ENCODE peak calls at places on chromosome 19, in eight cellular contexts. One of them, this sample, is unnamed.

GRCh38 chr19:30790048-30790680 is 418.0 kb downstream of the ZNF536 start:
- DNase-seq in amniotic epithelial cell: no peak
- DNase-seq in GM12865: no peak
- DNase-seq in Calu3: no peak
- DNase-seq in H54: no peak
- DNase-seq in PC-3: no peak
- DNase-seq in bronchial epithelial cell: no peak
- DNase-seq in Peyer's patch: no peak
- DNase-seq in this sample: no peak

GRCh38 chr19:383922-384800 is 24.8 kb downstream of the C2CD4C start:
- DNase-seq in amniotic epithelial cell: no peak
- DNase-seq in GM12865: no peak
- DNase-seq in Calu3: no peak
- DNase-seq in H54: no peak
- DNase-seq in PC-3: no peak
- DNase-seq in bronchial epithelial cell: no peak
- DNase-seq in Peyer's patch: peak
- DNase-seq in this sample: no peak

GRCh38 chr19:44111910-44112463 is 1.2 kb upstream of the ZNF225 start:
- DNase-seq in amniotic epithelial cell: peak
- DNase-seq in GM12865: peak
- DNase-seq in Calu3: no peak
- DNase-seq in H54: peak
- DNase-seq in PC-3: no peak
- DNase-seq in bronchial epithelial cell: peak
- DNase-seq in Peyer's patch: no peak
- DNase-seq in this sample: no peak

GRCh38 chr19:6063576-6063961 is 46.7 kb downstream of the RFX2 start:
- DNase-seq in amniotic epithelial cell: no peak
- DNase-seq in GM12865: no peak
- DNase-seq in Calu3: no peak
- DNase-seq in H54: no peak
- DNase-seq in PC-3: no peak
- DNase-seq in bronchial epithelial cell: no peak
- DNase-seq in Peyer's patch: no peak
- DNase-seq in this sample: no peak

GRCh38 chr19:36136975-36137686 is 2.7 kb upstream of the CAPNS1 start:
- DNase-seq in amniotic epithelial cell: peak
- DNase-seq in GM12865: no peak
- DNase-seq in Calu3: peak
- DNase-seq in H54: peak
- DNase-seq in PC-3: peak
- DNase-seq in bronchial epithelial cell: peak
- DNase-seq in Peyer's patch: peak
- DNase-seq in this sample: peak

GRCh38 chr19:13100031-13100588 is 2.5 kb downstream of the LYL1 start:
- DNase-seq in amniotic epithelial cell: no peak
- DNase-seq in GM12865: peak
- DNase-seq in Calu3: no peak
- DNase-seq in H54: peak
- DNase-seq in PC-3: no peak
- DNase-seq in bronchial epithelial cell: no peak
- DNase-seq in Peyer's patch: no peak
- DNase-seq in this sample: peak

GRCh38 chr19:29858000-29858596 is 46.3 kb downstream of the CCNE1 start:
- DNase-seq in amniotic epithelial cell: no peak
- DNase-seq in GM12865: peak
- DNase-seq in Calu3: peak
- DNase-seq in H54: no peak
- DNase-seq in PC-3: peak
- DNase-seq in bronchial epithelial cell: no peak
- DNase-seq in Peyer's patch: peak
- DNase-seq in this sample: peak

GRCh38 chr19:8085606-8086464 is 33.3 kb downstream of the CCL25 start:
- DNase-seq in amniotic epithelial cell: no peak
- DNase-seq in GM12865: no peak
- DNase-seq in Calu3: peak
- DNase-seq in H54: peak
- DNase-seq in PC-3: peak
- DNase-seq in bronchial epithelial cell: no peak
- DNase-seq in Peyer's patch: peak
- DNase-seq in this sample: no peak

GRCh38 chr19:5823579-5824281 is 15.8 kb downstream of the FUT6 start:
- DNase-seq in amniotic epithelial cell: no peak
- DNase-seq in GM12865: no peak
- DNase-seq in Calu3: peak
- DNase-seq in H54: no peak
- DNase-seq in PC-3: peak
- DNase-seq in bronchial epithelial cell: no peak
- DNase-seq in Peyer's patch: no peak
- DNase-seq in this sample: no peak

GRCh38 chr19:55516878-55517620 is 19.9 kb downstream of the SBK2 start:
- DNase-seq in amniotic epithelial cell: peak
- DNase-seq in GM12865: peak
- DNase-seq in Calu3: peak
- DNase-seq in H54: peak
- DNase-seq in PC-3: peak
- DNase-seq in bronchial epithelial cell: peak
- DNase-seq in Peyer's patch: peak
- DNase-seq in this sample: peak